ENCODE peak calls at places on chromosomes 2 and 18, in eight cellular contexts. O is uterus, N is psoas muscle, P is A549, T is kidney, X is cardiac muscle cell, K is spleen, Y is pancreas. Q is an unnamed sample.

GRCh38 chr2:162266468-162266754 is 23.2 kb upstream of the FAP start:
- DNase-seq in P (no peak), N (peak), O (no peak), X (peak), Y (no peak), T (no peak), K (no peak), Q (no peak)

GRCh38 chr2:25558262-25558661 is 115.1 kb downstream of the DTNB start:
- DNase-seq in N (no peak), X (peak), Y (no peak), O (no peak), T (no peak), P (no peak), K (no peak), Q (no peak)

GRCh38 chr2:206349375-206349774 is 74.9 kb downstream of the ZDBF2 start:
- DNase-seq in K (no peak), O (no peak), P (no peak), T (no peak), N (no peak), Y (no peak), X (no peak), Q (no peak)

GRCh38 chr2:102843759-102844443 is 82.1 kb downstream of the TMEM182 start:
- DNase-seq in P (no peak), T (no peak), K (no peak), N (no peak), X (no peak), O (no peak), Y (peak), Q (no peak)

GRCh38 chr18:50097702-50098101 is 97.2 kb downstream of the MYO5B start:
- DNase-seq in O (no peak), T (peak), X (no peak), K (no peak), N (peak), Y (no peak), P (no peak), Q (no peak)

GRCh38 chr2:59584958-59585357 is 968.5 kb downstream of the BCL11A start:
- DNase-seq in P (no peak), O (no peak), T (no peak), N (no peak), Y (no peak), K (no peak), X (no peak), Q (no peak)

GRCh38 chr2:37912056-37912455 is 13.0 kb upstream of the RMDN2 start:
- DNase-seq in K (no peak), T (no peak), N (no peak), X (no peak), P (no peak), Y (no peak), O (no peak), Q (no peak)

GRCh38 chr2:71605173-71605641 is 151.8 kb downstream of the DYSF start:
- DNase-seq in T (peak), K (peak), P (no peak), X (peak), N (peak), O (peak), Y (peak), Q (no peak)

GRCh38 chr2:189676471-189676870 is 2.0 kb downstream of the ANKAR start:
- DNase-seq in Y (no peak), X (peak), O (no peak), P (no peak), T (no peak), N (no peak), K (no peak), Q (no peak)

GRCh38 chr2:545228-545627 is 132.0 kb downstream of the TMEM18 start:
- DNase-seq in Y (no peak), T (no peak), K (no peak), O (no peak), N (no peak), P (no peak), X (no peak), Q (no peak)

GRCh38 chr2:2765839-2766495 is 434.9 kb upstream of the MYT1L start:
- DNase-seq in K (no peak), Y (no peak), P (no peak), O (no peak), N (no peak), X (no peak), T (no peak), Q (no peak)

GRCh38 chr2:218221015-218221414 is 4.0 kb downstream of the ARPC2 start:
- DNase-seq in P (no peak), Y (no peak), X (no peak), O (no peak), K (no peak), N (no peak), T (no peak), Q (no peak)

GRCh38 chr2:240780023-240780831 is 39.8 kb downstream of the KIF1A start:
- DNase-seq in N (no peak), X (peak), T (peak), P (no peak), K (no peak), Y (peak), O (no peak), Q (no peak)

GRCh38 chr2:131112477-131113027 is 7.4 kb downstream of the PLEKHB2 start:
- DNase-seq in N (no peak), T (no peak), O (no peak), Y (no peak), P (no peak), X (peak), K (no peak), Q (no peak)

GRCh38 chr18:11570770-11571169 is 38.6 kb upstream of the SLC35G4 start:
- DNase-seq in O (no peak), Y (no peak), N (no peak), P (no peak), X (peak), T (no peak), K (no peak), Q (no peak)

GRCh38 chr2:58428553-58429284 is 187.6 kb upstream of the FANCL start:
- DNase-seq in K (peak), X (peak), T (peak), O (no peak), N (no peak), Y (peak), P (peak), Q (no peak)

GRCh38 chr2:237907144-237907543 is 47.7 kb downstream of the RAMP1 start:
- DNase-seq in O (no peak), K (no peak), N (no peak), P (no peak), X (no peak), Y (no peak), T (no peak), Q (no peak)

GRCh38 chr18:45834303-45834702 is 8.8 kb downstream of the SIGLEC15 start:
- DNase-seq in P (no peak), T (no peak), K (no peak), O (no peak), Y (no peak), X (no peak), N (no peak), Q (no peak)

GRCh38 chr2:220191031-220191430 is 563.6 kb downstream of the SLC4A3 start:
- DNase-seq in P (no peak), X (no peak), K (no peak), O (no peak), N (no peak), Y (no peak), T (no peak), Q (no peak)

GRCh38 chr18:63452273-63452672 is 24.5 kb upstream of the SERPINB5 start:
- DNase-seq in P (no peak), K (no peak), T (no peak), O (peak), N (no peak), X (peak), Y (no peak), Q (no peak)

GRCh38 chr2:7753777-7754176 is 836.6 kb downstream of the RNF144A start:
- DNase-seq in P (no peak), X (no peak), O (no peak), T (no peak), Y (no peak), N (no peak), K (no peak), Q (no peak)

GRCh38 chr2:235300368-235301201 is 193.3 kb upstream of the AGAP1 start:
- DNase-seq in N (no peak), T (peak), O (no peak), P (no peak), Y (peak), K (no peak), X (peak), Q (peak)

GRCh38 chr2:129178356-129178755 is 801.1 kb upstream of the RAB6C start:
- DNase-seq in T (peak), X (peak), P (no peak), K (no peak), O (no peak), N (peak), Y (no peak), Q (no peak)

GRCh38 chr2:29130295-29130694 is 15.1 kb downstream of the CLIP4 start:
- DNase-seq in T (no peak), K (no peak), X (peak), P (peak), O (no peak), Y (no peak), N (no peak), Q (no peak)

GRCh38 chr18:6414118-6414722 is 491 bp downstream of the L3MBTL4 start:
- DNase-seq in O (peak), Y (peak), P (no peak), X (peak), K (peak), T (peak), N (peak), Q (no peak)

GRCh38 chr2:151851761-151852160 is 23.5 kb upstream of the ARL5A start:
- DNase-seq in K (no peak), Y (no peak), O (no peak), N (no peak), T (no peak), X (no peak), P (no peak), Q (peak)

GRCh38 chr2:86274918-86275275 is 62.5 kb downstream of the REEP1 start:
- DNase-seq in T (no peak), K (no peak), P (no peak), Y (peak), N (no peak), X (peak), O (no peak), Q (no peak)

GRCh38 chr2:136065907-136066306 is 52.0 kb downstream of the CXCR4 start:
- DNase-seq in T (no peak), X (no peak), Y (no peak), P (no peak), O (no peak), K (no peak), N (no peak), Q (no peak)

GRCh38 chr2:85310330-85310729 is 17.5 kb downstream of the TGOLN2 start:
- DNase-seq in N (no peak), T (no peak), K (no peak), O (no peak), X (no peak), P (no peak), Y (no peak), Q (no peak)

GRCh38 chr2:143759455-143759854 is 630.2 kb downstream of the ARHGAP15 start:
- DNase-seq in N (no peak), X (no peak), P (no peak), K (no peak), Y (no peak), T (no peak), O (no peak), Q (no peak)

GRCh38 chr18:67243799-67244587 is 272.5 kb downstream of the DSEL start:
- DNase-seq in O (no peak), K (no peak), X (peak), Y (no peak), P (no peak), T (no peak), N (no peak), Q (no peak)

GRCh38 chr2:73920577-73921545 is 5.8 kb upstream of the DGUOK start:
- DNase-seq in O (peak), T (no peak), X (peak), Y (peak), K (peak), N (peak), P (peak), Q (no peak)

DNA sequence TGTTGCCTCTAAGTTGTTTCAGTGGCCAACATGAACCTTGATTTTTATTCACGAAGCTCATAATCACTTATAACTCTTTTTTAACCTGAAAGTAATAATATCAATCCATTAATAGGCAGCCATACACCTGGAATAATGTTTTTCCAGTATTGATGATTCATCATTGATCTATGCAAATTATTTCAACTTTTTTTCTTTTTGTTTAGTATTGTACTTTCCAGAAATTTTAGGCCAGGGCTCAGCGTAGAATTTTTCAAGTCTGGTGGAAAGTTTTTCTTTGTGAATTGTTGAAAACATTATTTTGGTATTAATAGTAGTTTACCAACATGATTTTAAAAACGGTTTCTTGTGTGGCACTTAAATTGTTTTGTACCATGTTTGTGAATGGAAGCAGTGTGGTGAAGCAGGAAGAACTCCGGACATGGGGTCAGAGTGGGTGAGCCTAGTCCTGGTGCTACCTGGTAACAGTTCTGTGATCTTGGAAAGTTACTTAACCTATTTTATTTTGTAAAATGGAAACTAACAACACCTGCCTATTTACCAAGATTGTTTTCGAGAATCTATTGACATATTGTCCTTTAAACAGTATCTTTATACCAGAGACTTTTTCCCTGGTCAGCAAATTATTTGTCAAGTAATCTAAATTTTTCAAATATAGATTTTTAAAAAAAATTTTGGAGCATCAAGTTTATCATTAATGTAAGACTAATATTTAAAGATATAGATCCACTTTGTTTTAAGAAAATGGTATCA is 2.3 kb downstream of the INSIG2 start:
- DNase-seq in X (no peak), P (no peak), K (no peak), O (no peak), Y (no peak), T (no peak), N (no peak), Q (no peak)
- H3K4me3 ChIP-seq in X (peak), P (no peak), K (no peak), O (no peak), Y (no peak), T (peak), N (no peak), Q (no peak)

GRCh38 chr2:153870308-153870707 is 1.4 kb upstream of the GALNT13 start:
- DNase-seq in N (no peak), O (no peak), Y (no peak), T (no peak), X (no peak), K (no peak), P (no peak), Q (no peak)
- TF ChIP-seq CTCF in N (no peak), O (no peak), Y (no peak), T (no peak), X (no peak), K (no peak), P (peak), Q (peak)

GRCh38 chr2:223688094-223688835 is 86.1 kb upstream of the SCG2 start:
- DNase-seq in T (no peak), X (no peak), Y (no peak), N (no peak), O (peak), P (no peak), K (no peak), Q (no peak)
- H3K4me3 ChIP-seq in T (no peak), X (no peak), Y (no peak), N (no peak), O (no peak), P (no peak), K (no peak), Q (no peak)

DNA sequence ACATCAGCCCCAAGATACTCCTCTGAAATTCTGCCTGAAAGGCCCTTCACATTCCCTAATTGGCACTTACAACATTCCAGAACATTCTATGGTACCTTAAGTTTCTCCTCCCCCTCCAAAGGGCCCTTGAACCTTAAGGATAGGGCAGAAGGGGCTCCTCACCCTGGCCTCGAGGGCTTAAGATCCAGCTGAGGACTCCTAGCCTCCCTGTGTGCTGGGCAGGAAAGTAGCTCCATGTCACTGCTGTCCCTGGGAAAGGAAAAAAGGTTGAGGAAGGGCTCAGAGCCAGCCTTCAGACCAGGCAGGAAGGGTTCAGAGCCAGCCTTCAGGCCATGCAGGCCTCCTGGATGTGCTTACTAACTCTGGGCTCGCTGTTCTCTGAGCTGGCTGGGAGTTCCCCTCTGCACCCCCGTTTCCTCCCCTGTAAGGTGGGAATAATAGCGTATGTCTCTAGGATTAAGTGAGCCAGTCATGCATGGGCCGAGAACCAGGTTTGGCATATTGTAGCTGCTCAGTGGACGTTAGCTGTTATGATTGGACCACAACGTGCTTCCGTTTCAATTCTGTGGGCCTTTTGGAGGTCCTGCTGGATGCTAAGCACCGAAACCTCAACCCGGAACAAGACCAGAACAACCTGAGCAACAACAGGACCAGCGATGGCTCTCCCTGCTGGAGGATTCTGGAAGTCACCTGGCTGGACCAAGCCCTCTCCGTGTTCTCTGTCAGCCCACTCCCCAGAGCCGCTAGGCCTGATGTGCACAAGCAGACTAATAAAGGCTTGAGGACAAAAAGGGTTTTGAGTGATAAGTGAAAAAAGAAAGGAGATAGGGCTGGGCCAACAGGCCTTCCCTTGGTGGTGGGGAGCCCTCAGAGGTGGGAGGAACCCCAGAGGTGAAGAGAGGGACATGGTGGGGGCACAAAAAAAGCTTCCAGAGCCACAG is 1.0 kb upstream of the B3GNT7 start:
- DNase-seq in P (no peak), X (no peak), Y (peak), O (no peak), N (no peak), T (peak), K (no peak), Q (no peak)
- TF ChIP-seq CTCF in P (peak), X (peak), Y (peak), O (no peak), N (no peak), T (no peak), K (peak), Q (no peak)